ENCODE peak calls at places on chromosomes 6 and 20, in seven cellular contexts. One of them, this sample, is unnamed.

GRCh38 chr6:111184827-111185567 is 97.7 kb downstream of the SLC16A10 start:
- DNase-seq in HepG2: no peak
- DNase-seq in neural progenitor cell: no peak
- DNase-seq in Calu3: no peak
- DNase-seq in left ventricle myocardium inferior: no peak
- DNase-seq in OCI-LY7: no peak
- DNase-seq in heart left ventricle: no peak
- DNase-seq in this sample: no peak

GRCh38 chr20:8431538-8432434 is 299.7 kb downstream of the PLCB1 start:
- DNase-seq in HepG2: no peak
- DNase-seq in neural progenitor cell: peak
- DNase-seq in Calu3: no peak
- DNase-seq in left ventricle myocardium inferior: peak
- DNase-seq in OCI-LY7: no peak
- DNase-seq in heart left ventricle: peak
- DNase-seq in this sample: no peak

GRCh38 chr6:72328775-72329174 is 293.1 kb upstream of the KCNQ5 start:
- DNase-seq in HepG2: no peak
- DNase-seq in neural progenitor cell: no peak
- DNase-seq in Calu3: no peak
- DNase-seq in left ventricle myocardium inferior: no peak
- DNase-seq in OCI-LY7: no peak
- DNase-seq in heart left ventricle: no peak
- DNase-seq in this sample: no peak

GRCh38 chr6:53585208-53585903 is 40.5 kb upstream of the GCLC start:
- DNase-seq in HepG2: no peak
- DNase-seq in neural progenitor cell: no peak
- DNase-seq in Calu3: no peak
- DNase-seq in left ventricle myocardium inferior: no peak
- DNase-seq in OCI-LY7: no peak
- DNase-seq in heart left ventricle: no peak
- DNase-seq in this sample: no peak

GRCh38 chr6:31352497-31353368 is 4.2 kb downstream of the HLA-B start:
- DNase-seq in HepG2: no peak
- DNase-seq in neural progenitor cell: no peak
- DNase-seq in Calu3: no peak
- DNase-seq in left ventricle myocardium inferior: no peak
- DNase-seq in OCI-LY7: no peak
- DNase-seq in heart left ventricle: no peak
- DNase-seq in this sample: no peak

GRCh38 chr6:108142240-108142639 is 23.6 kb upstream of the NR2E1 start:
- DNase-seq in HepG2: no peak
- DNase-seq in neural progenitor cell: no peak
- DNase-seq in Calu3: no peak
- DNase-seq in left ventricle myocardium inferior: no peak
- DNase-seq in OCI-LY7: peak
- DNase-seq in heart left ventricle: no peak
- DNase-seq in this sample: no peak

GRCh38 chr20:63215101-63216040 is 560 bp downstream of the YTHDF1 start:
- DNase-seq in HepG2: peak
- DNase-seq in neural progenitor cell: peak
- DNase-seq in Calu3: peak
- DNase-seq in left ventricle myocardium inferior: no peak
- DNase-seq in OCI-LY7: peak
- DNase-seq in heart left ventricle: peak
- DNase-seq in this sample: no peak

GRCh38 chr20:58017237-58017969 is 211.1 kb downstream of the ANKRD60 start:
- DNase-seq in HepG2: peak
- DNase-seq in neural progenitor cell: no peak
- DNase-seq in Calu3: peak
- DNase-seq in left ventricle myocardium inferior: no peak
- DNase-seq in OCI-LY7: no peak
- DNase-seq in heart left ventricle: no peak
- DNase-seq in this sample: no peak

GRCh38 chr20:5710551-5710950 is 39.6 kb upstream of the SHLD1 start:
- DNase-seq in HepG2: no peak
- DNase-seq in neural progenitor cell: no peak
- DNase-seq in Calu3: no peak
- DNase-seq in left ventricle myocardium inferior: no peak
- DNase-seq in OCI-LY7: no peak
- DNase-seq in heart left ventricle: no peak
- DNase-seq in this sample: no peak

GRCh38 chr20:20130399-20130798 is 78.1 kb downstream of the CFAP61 start:
- DNase-seq in HepG2: peak
- DNase-seq in neural progenitor cell: peak
- DNase-seq in Calu3: no peak
- DNase-seq in left ventricle myocardium inferior: no peak
- DNase-seq in OCI-LY7: peak
- DNase-seq in heart left ventricle: no peak
- DNase-seq in this sample: no peak

GRCh38 chr6:19759117-19759880 is 77.9 kb upstream of the ID4 start:
- DNase-seq in HepG2: no peak
- DNase-seq in neural progenitor cell: no peak
- DNase-seq in Calu3: no peak
- DNase-seq in left ventricle myocardium inferior: no peak
- DNase-seq in OCI-LY7: no peak
- DNase-seq in heart left ventricle: no peak
- DNase-seq in this sample: no peak

GRCh38 chr20:57811373-57812020 is 101.7 kb upstream of the PMEPA1 start:
- DNase-seq in HepG2: no peak
- DNase-seq in neural progenitor cell: peak
- DNase-seq in Calu3: peak
- DNase-seq in left ventricle myocardium inferior: no peak
- DNase-seq in OCI-LY7: no peak
- DNase-seq in heart left ventricle: no peak
- DNase-seq in this sample: no peak

GRCh38 chr6:150741633-150742200 is 123.8 kb upstream of the MTHFD1L start:
- DNase-seq in HepG2: peak
- DNase-seq in neural progenitor cell: peak
- DNase-seq in Calu3: no peak
- DNase-seq in left ventricle myocardium inferior: no peak
- DNase-seq in OCI-LY7: peak
- DNase-seq in heart left ventricle: peak
- DNase-seq in this sample: no peak

GRCh38 chr6:148969271-148969666 is 222.4 kb downstream of the UST start:
- DNase-seq in HepG2: no peak
- DNase-seq in neural progenitor cell: no peak
- DNase-seq in Calu3: no peak
- DNase-seq in left ventricle myocardium inferior: no peak
- DNase-seq in OCI-LY7: no peak
- DNase-seq in heart left ventricle: no peak
- DNase-seq in this sample: no peak

GRCh38 chr20:32941155-32941885 is 62.9 kb downstream of the SUN5 start:
- DNase-seq in HepG2: no peak
- DNase-seq in neural progenitor cell: no peak
- DNase-seq in Calu3: no peak
- DNase-seq in left ventricle myocardium inferior: no peak
- DNase-seq in OCI-LY7: no peak
- DNase-seq in heart left ventricle: no peak
- DNase-seq in this sample: no peak

GRCh38 chr6:15508363-15509330 is 154.2 kb downstream of the DTNBP1 start:
- DNase-seq in HepG2: no peak
- DNase-seq in neural progenitor cell: no peak
- DNase-seq in Calu3: no peak
- DNase-seq in left ventricle myocardium inferior: no peak
- DNase-seq in OCI-LY7: no peak
- DNase-seq in heart left ventricle: no peak
- DNase-seq in this sample: no peak

GRCh38 chr6:53504438-53505030 is 40.4 kb downstream of the GCLC start:
- DNase-seq in HepG2: no peak
- DNase-seq in neural progenitor cell: no peak
- DNase-seq in Calu3: no peak
- DNase-seq in left ventricle myocardium inferior: no peak
- DNase-seq in OCI-LY7: no peak
- DNase-seq in heart left ventricle: no peak
- DNase-seq in this sample: no peak

GRCh38 chr6:145086197-145086596 is 649.1 kb downstream of the EPM2A start:
- DNase-seq in HepG2: no peak
- DNase-seq in neural progenitor cell: no peak
- DNase-seq in Calu3: no peak
- DNase-seq in left ventricle myocardium inferior: no peak
- DNase-seq in OCI-LY7: no peak
- DNase-seq in heart left ventricle: peak
- DNase-seq in this sample: no peak

GRCh38 chr6:16909599-16910360 is 148.5 kb upstream of the ATXN1 start:
- DNase-seq in HepG2: no peak
- DNase-seq in neural progenitor cell: no peak
- DNase-seq in Calu3: no peak
- DNase-seq in left ventricle myocardium inferior: no peak
- DNase-seq in OCI-LY7: no peak
- DNase-seq in heart left ventricle: no peak
- DNase-seq in this sample: no peak

GRCh38 chr6:142695016-142695415 is 250.0 kb downstream of the HIVEP2 start:
- DNase-seq in HepG2: no peak
- DNase-seq in neural progenitor cell: no peak
- DNase-seq in Calu3: no peak
- DNase-seq in left ventricle myocardium inferior: no peak
- DNase-seq in OCI-LY7: no peak
- DNase-seq in heart left ventricle: peak
- DNase-seq in this sample: no peak

GRCh38 chr20:1336699-1337387 is 7.9 kb upstream of the SDCBP2 start:
- DNase-seq in HepG2: no peak
- DNase-seq in neural progenitor cell: no peak
- DNase-seq in Calu3: no peak
- DNase-seq in left ventricle myocardium inferior: peak
- DNase-seq in OCI-LY7: no peak
- DNase-seq in heart left ventricle: peak
- DNase-seq in this sample: peak

GRCh38 chr6:126312013-126312665 is 27.8 kb upstream of the CENPW start:
- DNase-seq in HepG2: peak
- DNase-seq in neural progenitor cell: peak
- DNase-seq in Calu3: peak
- DNase-seq in left ventricle myocardium inferior: no peak
- DNase-seq in OCI-LY7: no peak
- DNase-seq in heart left ventricle: no peak
- DNase-seq in this sample: no peak

GRCh38 chr20:62390306-62391164 is 3.6 kb downstream of the RPS21 start:
- DNase-seq in HepG2: no peak
- DNase-seq in neural progenitor cell: no peak
- DNase-seq in Calu3: no peak
- DNase-seq in left ventricle myocardium inferior: no peak
- DNase-seq in OCI-LY7: no peak
- DNase-seq in heart left ventricle: no peak
- DNase-seq in this sample: no peak

GRCh38 chr6:158660331-158660730 is 10.5 kb downstream of the SYTL3 start:
- DNase-seq in HepG2: no peak
- DNase-seq in neural progenitor cell: peak
- DNase-seq in Calu3: peak
- DNase-seq in left ventricle myocardium inferior: no peak
- DNase-seq in OCI-LY7: peak
- DNase-seq in heart left ventricle: no peak
- DNase-seq in this sample: no peak

GRCh38 chr6:2938004-2938631 is 33.2 kb downstream of the SERPINB6 start:
- DNase-seq in HepG2: no peak
- DNase-seq in neural progenitor cell: no peak
- DNase-seq in Calu3: no peak
- DNase-seq in left ventricle myocardium inferior: no peak
- DNase-seq in OCI-LY7: no peak
- DNase-seq in heart left ventricle: peak
- DNase-seq in this sample: peak

GRCh38 chr20:57714409-57715267 is 4.8 kb upstream of the PMEPA1 start:
- DNase-seq in HepG2: no peak
- DNase-seq in neural progenitor cell: no peak
- DNase-seq in Calu3: peak
- DNase-seq in left ventricle myocardium inferior: no peak
- DNase-seq in OCI-LY7: no peak
- DNase-seq in heart left ventricle: no peak
- DNase-seq in this sample: no peak

GRCh38 chr6:101391772-101392560 is 1.5 kb upstream of the GRIK2 start:
- DNase-seq in HepG2: no peak
- DNase-seq in neural progenitor cell: peak
- DNase-seq in Calu3: no peak
- DNase-seq in left ventricle myocardium inferior: no peak
- DNase-seq in OCI-LY7: no peak
- DNase-seq in heart left ventricle: no peak
- DNase-seq in this sample: no peak

GRCh38 chr6:54980511-54981275 is 134.1 kb downstream of the FAM83B start:
- DNase-seq in HepG2: no peak
- DNase-seq in neural progenitor cell: no peak
- DNase-seq in Calu3: no peak
- DNase-seq in left ventricle myocardium inferior: no peak
- DNase-seq in OCI-LY7: no peak
- DNase-seq in heart left ventricle: no peak
- DNase-seq in this sample: no peak

GRCh38 chr20:34691838-34692237 is 12.3 kb upstream of the TP53INP2 start:
- DNase-seq in HepG2: no peak
- DNase-seq in neural progenitor cell: no peak
- DNase-seq in Calu3: no peak
- DNase-seq in left ventricle myocardium inferior: no peak
- DNase-seq in OCI-LY7: no peak
- DNase-seq in heart left ventricle: no peak
- DNase-seq in this sample: no peak
- TF ChIP-seq CTCF in HepG2: no peak
- TF ChIP-seq CTCF in neural progenitor cell: no peak
- TF ChIP-seq CTCF in Calu3: no peak
- TF ChIP-seq CTCF in left ventricle myocardium inferior: no peak
- TF ChIP-seq CTCF in OCI-LY7: no peak
- TF ChIP-seq CTCF in heart left ventricle: no peak
- TF ChIP-seq CTCF in this sample: no peak

GRCh38 chr20:25669826-25670422 is 26.7 kb downstream of the ZNF337 start:
- DNase-seq in HepG2: peak
- DNase-seq in neural progenitor cell: peak
- DNase-seq in Calu3: no peak
- DNase-seq in left ventricle myocardium inferior: no peak
- DNase-seq in OCI-LY7: peak
- DNase-seq in heart left ventricle: no peak
- DNase-seq in this sample: no peak
- TF ChIP-seq CTCF in HepG2: peak
- TF ChIP-seq CTCF in neural progenitor cell: peak
- TF ChIP-seq CTCF in Calu3: no peak
- TF ChIP-seq CTCF in left ventricle myocardium inferior: no peak
- TF ChIP-seq CTCF in OCI-LY7: peak
- TF ChIP-seq CTCF in heart left ventricle: no peak
- TF ChIP-seq CTCF in this sample: no peak

GRCh38 chr6:26537846-26538571 is at the start of gene HMGN4:
- DNase-seq in HepG2: peak
- DNase-seq in neural progenitor cell: peak
- DNase-seq in Calu3: peak
- DNase-seq in left ventricle myocardium inferior: peak
- DNase-seq in OCI-LY7: peak
- DNase-seq in heart left ventricle: peak
- DNase-seq in this sample: peak
- TF ChIP-seq CTCF in HepG2: peak
- TF ChIP-seq CTCF in neural progenitor cell: no peak
- TF ChIP-seq CTCF in Calu3: no peak
- TF ChIP-seq CTCF in left ventricle myocardium inferior: no peak
- TF ChIP-seq CTCF in OCI-LY7: peak
- TF ChIP-seq CTCF in heart left ventricle: peak
- TF ChIP-seq CTCF in this sample: no peak

DNA sequence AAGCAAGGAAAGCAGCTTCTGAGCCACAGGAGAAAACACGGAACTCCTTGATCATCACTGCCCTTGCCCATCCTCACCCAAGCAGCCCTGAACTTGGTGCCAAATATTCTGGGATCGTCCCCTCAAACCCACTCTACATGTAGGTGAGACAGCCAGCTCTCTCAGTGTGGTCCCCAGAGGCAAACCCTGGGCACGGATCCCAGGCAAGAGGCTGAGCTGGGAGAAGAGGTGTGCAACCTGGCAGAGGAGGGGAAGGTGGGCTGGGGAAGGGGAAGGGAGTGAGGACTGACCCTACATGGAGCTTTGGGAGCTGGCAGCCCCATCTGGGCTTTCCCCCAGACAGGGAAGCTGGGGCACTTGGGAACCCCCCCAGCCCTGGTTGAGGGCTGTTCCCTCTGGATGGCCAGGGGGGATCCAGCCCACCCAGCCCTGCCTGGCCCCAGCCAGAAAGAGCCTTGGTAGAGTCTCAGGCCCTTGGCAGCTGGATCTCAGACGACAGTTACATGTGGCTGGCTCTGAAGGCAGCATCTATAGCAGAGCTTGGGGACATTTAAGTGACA is 186.2 kb upstream of the CST7 start:
- DNase-seq in HepG2: no peak
- DNase-seq in neural progenitor cell: no peak
- DNase-seq in Calu3: no peak
- DNase-seq in left ventricle myocardium inferior: no peak
- DNase-seq in OCI-LY7: no peak
- DNase-seq in heart left ventricle: no peak
- DNase-seq in this sample: peak
- TF ChIP-seq CTCF in HepG2: no peak
- TF ChIP-seq CTCF in neural progenitor cell: no peak
- TF ChIP-seq CTCF in Calu3: no peak
- TF ChIP-seq CTCF in left ventricle myocardium inferior: no peak
- TF ChIP-seq CTCF in OCI-LY7: no peak
- TF ChIP-seq CTCF in heart left ventricle: no peak
- TF ChIP-seq CTCF in this sample: no peak

This sample was measured in osteocyte.